ENCODE peak calls at places on chromosomes 16 and 17, in five cellular contexts. N, T, U, F and B are unnamed samples.

GRCh38 chr17:60077672-60078519 is 825 bp downstream of the HEATR6 start:
- DNase-seq in N (no peak), T (no peak), U (no peak), F (no peak), B (peak; percentile 66)

GRCh38 chr17:50184611-50185398 is 16.6 kb downstream of the COL1A1 start:
- DNase-seq in N (no peak), T (no peak), U (peak; percentile 77), F (no peak), B (peak; percentile 74)

GRCh38 chr17:41869426-41869825 is 4.2 kb upstream of the KLHL11 start:
- DNase-seq in N (no peak), T (no peak), U (no peak), F (no peak), B (no peak)

GRCh38 chr16:64738321-64738960 is 383.4 kb downstream of the CDH11 start:
- DNase-seq in N (peak; percentile 66), T (no peak), U (no peak), F (no peak), B (no peak)

GRCh38 chr17:41894791-41895331 is 23.9 kb downstream of the ACLY start:
- DNase-seq in N (peak; percentile 85), T (peak; percentile 90), U (peak; percentile 32), F (peak; percentile 55), B (no peak)

GRCh38 chr16:1876468-1876867 is 4.5 kb upstream of the MEIOB start:
- DNase-seq in N (no peak), T (no peak), U (no peak), F (no peak), B (no peak)

GRCh38 chr17:29622337-29623282 is at the start of gene CORO6:
- DNase-seq in N (no peak), T (peak; percentile 71), U (no peak), F (peak; percentile 92), B (peak; percentile 64)

GRCh38 chr17:61155590-61156181 is 244.0 kb upstream of the TBX2 start:
- DNase-seq in N (no peak), T (peak; percentile 55), U (no peak), F (no peak), B (no peak)

GRCh38 chr17:282000-282911 is 70.4 kb downstream of the RPH3AL start:
- DNase-seq in N (no peak), T (no peak), U (no peak), F (no peak), B (peak; percentile 77)

GRCh38 chr16:30700491-30700890 is 1.5 kb downstream of the SRCAP start:
- DNase-seq in N (no peak), T (no peak), U (no peak), F (peak; percentile 71), B (no peak)

GRCh38 chr17:50634123-50634914 is at the start of gene ABCC3:
- DNase-seq in N (no peak), T (peak; percentile 70), U (no peak), F (no peak), B (peak; percentile 32)

GRCh38 chr16:83992624-83993023 is 24.6 kb downstream of the NECAB2 start:
- DNase-seq in N (peak; percentile 12), T (no peak), U (no peak), F (no peak), B (no peak)

GRCh38 chr16:62077998-62078397 is 41.8 kb upstream of the CDH8 start:
- DNase-seq in N (no peak), T (peak; percentile 55), U (no peak), F (peak; percentile 31), B (peak; percentile 34)

GRCh38 chr17:38761612-38762011 is 9.1 kb downstream of the PSMB3 start:
- DNase-seq in N (no peak), T (peak; percentile 65), U (no peak), F (peak; percentile 73), B (peak; percentile 71)

GRCh38 chr17:9239821-9240658 is 218.7 kb downstream of the NTN1 start:
- DNase-seq in N (no peak), T (peak; percentile 48), U (peak; percentile 62), F (no peak), B (no peak)

GRCh38 chr16:57985204-57986121 is 14.5 kb upstream of the CNGB1 start:
- DNase-seq in N (no peak), T (no peak), U (no peak), F (peak; percentile 43), B (no peak)

GRCh38 chr17:2943971-2944370 is 119.4 kb downstream of the OR1D5 start:
- DNase-seq in N (no peak), T (no peak), U (no peak), F (no peak), B (peak; percentile 68)

GRCh38 chr17:78791840-78792709 is 10.0 kb upstream of the CYTH1 start:
- DNase-seq in N (no peak), T (no peak), U (no peak), F (no peak), B (no peak)

GRCh38 chr16:920722-921121 is 50.1 kb downstream of the LMF1 start:
- DNase-seq in N (peak; percentile 48), T (no peak), U (peak; percentile 51), F (no peak), B (peak; percentile 4)

GRCh38 chr17:33989357-33990148 is 265.5 kb upstream of the CCL2 start:
- DNase-seq in N (no peak), T (no peak), U (no peak), F (no peak), B (no peak)

GRCh38 chr17:55496094-55496881 is 15.0 kb downstream of the SMIM36 start:
- DNase-seq in N (no peak), T (no peak), U (no peak), F (no peak), B (peak; percentile 76)

GRCh38 chr17:72193395-72194106 is 72.7 kb downstream of the SOX9 start:
- DNase-seq in N (no peak), T (no peak), U (no peak), F (no peak), B (no peak)

GRCh38 chr16:80656731-80657150 is 115.9 kb downstream of the DYNLRB2 start:
- DNase-seq in N (no peak), T (no peak), U (no peak), F (no peak), B (no peak)

GRCh38 chr16:63742150-63742549 is 1379.7 kb downstream of the CDH11 start:
- DNase-seq in N (no peak), T (no peak), U (no peak), F (no peak), B (no peak)

GRCh38 chr16:1520461-1520860 is 13.0 kb upstream of the TMEM204 start:
- DNase-seq in N (no peak), T (no peak), U (no peak), F (no peak), B (no peak)

GRCh38 chr17:67055811-67056745 is 11.7 kb downstream of the CACNG1 start:
- DNase-seq in N (no peak), T (no peak), U (no peak), F (no peak), B (peak; percentile 44)

GRCh38 chr16:29146266-29146665 is 161.4 kb downstream of the LAT start:
- DNase-seq in N (no peak), T (no peak), U (peak; percentile 6), F (no peak), B (no peak)

GRCh38 chr17:58189436-58190146 is 2.9 kb upstream of the EPX start:
- DNase-seq in N (peak; percentile 49), T (peak; percentile 89), U (no peak), F (no peak), B (peak; percentile 64)

GRCh38 chr17:41697122-41697962 is 8.7 kb downstream of the EIF1 start:
- DNase-seq in N (peak; percentile 63), T (no peak), U (peak; percentile 54), F (no peak), B (peak; percentile 43)

GRCh38 chr16:86026136-86026905 is 127.4 kb downstream of the IRF8 start:
- DNase-seq in N (no peak), T (no peak), U (no peak), F (peak; percentile 36), B (no peak)

GRCh38 chr16:68368602-68368944 is 57.8 kb downstream of the PRMT7 start:
- DNase-seq in N (no peak), T (no peak), U (no peak), F (peak; percentile 64), B (no peak)

GRCh38 chr17:59110973-59111372 is 4.3 kb upstream of the TRIM37 start:
- DNase-seq in N (no peak), T (no peak), U (no peak), F (no peak), B (no peak)